ENCODE peak calls at places on chromosomes 11 and 22, in six cellular contexts. One of them, this sample, is unnamed.

GRCh38 chr11:65503606-65503922 is 4.7 kb downstream of the MALAT1 start:
- DNase-seq in H9: no peak
- DNase-seq in IMR-90: peak
- DNase-seq in H1: no peak
- DNase-seq in trophoblast cell: no peak
- DNase-seq in mesenchymal stem cell: no peak
- DNase-seq in this sample: no peak

GRCh38 chr22:35424081-35424480 is 24.1 kb downstream of the MCM5 start:
- DNase-seq in H9: no peak
- DNase-seq in IMR-90: no peak
- DNase-seq in H1: no peak
- DNase-seq in trophoblast cell: no peak
- DNase-seq in mesenchymal stem cell: no peak
- DNase-seq in this sample: no peak

GRCh38 chr11:8671651-8672062 is 10.8 kb downstream of the TRIM66 start:
- DNase-seq in H9: peak
- DNase-seq in IMR-90: peak
- DNase-seq in H1: no peak
- DNase-seq in trophoblast cell: no peak
- DNase-seq in mesenchymal stem cell: no peak
- DNase-seq in this sample: no peak

GRCh38 chr22:29219881-29220670 is 14.4 kb downstream of the EMID1 start:
- DNase-seq in H9: peak
- DNase-seq in IMR-90: no peak
- DNase-seq in H1: no peak
- DNase-seq in trophoblast cell: no peak
- DNase-seq in mesenchymal stem cell: no peak
- DNase-seq in this sample: no peak

GRCh38 chr11:22317656-22318055 is 20.5 kb upstream of the SLC17A6 start:
- DNase-seq in H9: no peak
- DNase-seq in IMR-90: no peak
- DNase-seq in H1: no peak
- DNase-seq in trophoblast cell: no peak
- DNase-seq in mesenchymal stem cell: no peak
- DNase-seq in this sample: no peak

GRCh38 chr11:121420398-121420797 is 31.7 kb upstream of the SORL1 start:
- DNase-seq in H9: no peak
- DNase-seq in IMR-90: no peak
- DNase-seq in H1: no peak
- DNase-seq in trophoblast cell: no peak
- DNase-seq in mesenchymal stem cell: no peak
- DNase-seq in this sample: no peak

GRCh38 chr22:38032681-38033521 is 24.3 kb upstream of the PICK1 start:
- DNase-seq in H9: no peak
- DNase-seq in IMR-90: peak
- DNase-seq in H1: no peak
- DNase-seq in trophoblast cell: peak
- DNase-seq in mesenchymal stem cell: peak
- DNase-seq in this sample: no peak

GRCh38 chr11:119520966-119521365 is 98.0 kb upstream of the THY1 start:
- DNase-seq in H9: no peak
- DNase-seq in IMR-90: no peak
- DNase-seq in H1: no peak
- DNase-seq in trophoblast cell: no peak
- DNase-seq in mesenchymal stem cell: no peak
- DNase-seq in this sample: no peak

GRCh38 chr11:13831707-13832106 is 130.8 kb upstream of the SPON1 start:
- DNase-seq in H9: no peak
- DNase-seq in IMR-90: no peak
- DNase-seq in H1: no peak
- DNase-seq in trophoblast cell: no peak
- DNase-seq in mesenchymal stem cell: no peak
- DNase-seq in this sample: no peak

GRCh38 chr11:72989727-72990126 is 152.4 kb downstream of the FCHSD2 start:
- DNase-seq in H9: no peak
- DNase-seq in IMR-90: peak
- DNase-seq in H1: no peak
- DNase-seq in trophoblast cell: no peak
- DNase-seq in mesenchymal stem cell: peak
- DNase-seq in this sample: no peak

GRCh38 chr22:17607891-17608521 is 20.5 kb downstream of the ATP6V1E1 start:
- DNase-seq in H9: no peak
- DNase-seq in IMR-90: peak
- DNase-seq in H1: no peak
- DNase-seq in trophoblast cell: peak
- DNase-seq in mesenchymal stem cell: no peak
- DNase-seq in this sample: no peak

GRCh38 chr11:65366340-65366773 is 11.8 kb downstream of the TIGD3 start:
- DNase-seq in H9: peak
- DNase-seq in IMR-90: peak
- DNase-seq in H1: no peak
- DNase-seq in trophoblast cell: peak
- DNase-seq in mesenchymal stem cell: peak
- DNase-seq in this sample: peak

GRCh38 chr22:27416553-27417427 is 384.8 kb downstream of the MN1 start:
- DNase-seq in H9: peak
- DNase-seq in IMR-90: peak
- DNase-seq in H1: peak
- DNase-seq in trophoblast cell: no peak
- DNase-seq in mesenchymal stem cell: peak
- DNase-seq in this sample: no peak

GRCh38 chr11:119093951-119094815 is 7.5 kb downstream of the DPAGT1 start:
- DNase-seq in H9: no peak
- DNase-seq in IMR-90: peak
- DNase-seq in H1: peak
- DNase-seq in trophoblast cell: peak
- DNase-seq in mesenchymal stem cell: peak
- DNase-seq in this sample: no peak

GRCh38 chr11:86608251-86608799 is 64.1 kb downstream of the ME3 start:
- DNase-seq in H9: peak
- DNase-seq in IMR-90: peak
- DNase-seq in H1: peak
- DNase-seq in trophoblast cell: peak
- DNase-seq in mesenchymal stem cell: peak
- DNase-seq in this sample: no peak

GRCh38 chr11:31870609-31871309 is 59.6 kb upstream of the PAX6 start:
- DNase-seq in H9: peak
- DNase-seq in IMR-90: peak
- DNase-seq in H1: peak
- DNase-seq in trophoblast cell: peak
- DNase-seq in mesenchymal stem cell: peak
- DNase-seq in this sample: peak

GRCh38 chr11:124760205-124760652 is 1.9 kb downstream of the ESAM start:
- DNase-seq in H9: peak
- DNase-seq in IMR-90: no peak
- DNase-seq in H1: peak
- DNase-seq in trophoblast cell: peak
- DNase-seq in mesenchymal stem cell: peak
- DNase-seq in this sample: no peak

GRCh38 chr11:83008581-83008923 is 63.1 kb downstream of the RAB30 start:
- DNase-seq in H9: no peak
- DNase-seq in IMR-90: peak
- DNase-seq in H1: no peak
- DNase-seq in trophoblast cell: peak
- DNase-seq in mesenchymal stem cell: peak
- DNase-seq in this sample: no peak

GRCh38 chr11:44319552-44320288 is 9.8 kb upstream of the ALX4 start:
- DNase-seq in H9: peak
- DNase-seq in IMR-90: no peak
- DNase-seq in H1: peak
- DNase-seq in trophoblast cell: no peak
- DNase-seq in mesenchymal stem cell: no peak
- DNase-seq in this sample: no peak

GRCh38 chr22:24112188-24112587 is 69.1 kb upstream of the SUSD2 start:
- DNase-seq in H9: no peak
- DNase-seq in IMR-90: peak
- DNase-seq in H1: no peak
- DNase-seq in trophoblast cell: peak
- DNase-seq in mesenchymal stem cell: no peak
- DNase-seq in this sample: no peak

GRCh38 chr22:44658371-44658953 is 43.5 kb upstream of the PRR5 start:
- DNase-seq in H9: peak
- DNase-seq in IMR-90: peak
- DNase-seq in H1: no peak
- DNase-seq in trophoblast cell: no peak
- DNase-seq in mesenchymal stem cell: no peak
- DNase-seq in this sample: no peak

GRCh38 chr11:118791015-118791960 is at the start of gene DDX6:
- DNase-seq in H9: peak
- DNase-seq in IMR-90: peak
- DNase-seq in H1: peak
- DNase-seq in trophoblast cell: peak
- DNase-seq in mesenchymal stem cell: peak
- DNase-seq in this sample: peak

GRCh38 chr22:21674611-21675010 is 8.8 kb downstream of the PPIL2 start:
- DNase-seq in H9: no peak
- DNase-seq in IMR-90: no peak
- DNase-seq in H1: no peak
- DNase-seq in trophoblast cell: no peak
- DNase-seq in mesenchymal stem cell: no peak
- DNase-seq in this sample: no peak

GRCh38 chr22:42473484-42474193 is 41.4 kb upstream of the NFAM1 start:
- DNase-seq in H9: no peak
- DNase-seq in IMR-90: peak
- DNase-seq in H1: no peak
- DNase-seq in trophoblast cell: peak
- DNase-seq in mesenchymal stem cell: peak
- DNase-seq in this sample: peak

GRCh38 chr11:36354221-36355003 is 58.3 kb downstream of the PRR5L start:
- DNase-seq in H9: no peak
- DNase-seq in IMR-90: peak
- DNase-seq in H1: no peak
- DNase-seq in trophoblast cell: peak
- DNase-seq in mesenchymal stem cell: peak
- DNase-seq in this sample: no peak

GRCh38 chr22:45918455-45919370 is 58.2 kb downstream of the WNT7B start:
- DNase-seq in H9: no peak
- DNase-seq in IMR-90: no peak
- DNase-seq in H1: no peak
- DNase-seq in trophoblast cell: no peak
- DNase-seq in mesenchymal stem cell: no peak
- DNase-seq in this sample: no peak

GRCh38 chr22:39927544-39927943 is 26.7 kb downstream of the GRAP2 start:
- DNase-seq in H9: peak
- DNase-seq in IMR-90: no peak
- DNase-seq in H1: peak
- DNase-seq in trophoblast cell: no peak
- DNase-seq in mesenchymal stem cell: no peak
- DNase-seq in this sample: no peak

DNA sequence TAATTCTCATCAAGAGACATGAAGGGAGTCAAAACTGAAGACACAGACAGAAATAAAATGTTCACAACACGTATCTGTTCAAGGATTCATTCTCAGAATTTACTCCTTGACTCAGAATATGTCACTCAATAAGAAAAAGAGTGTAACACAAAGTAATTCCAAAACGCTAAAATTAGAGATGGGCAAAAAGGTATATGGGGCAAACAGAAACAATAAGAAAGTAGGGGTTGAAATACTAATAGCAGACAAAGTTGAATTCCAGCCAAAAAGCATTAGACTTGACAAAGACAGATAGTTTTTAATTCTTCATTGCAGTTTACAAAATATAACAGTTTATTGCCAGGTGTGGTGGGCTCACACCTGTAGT is 26.7 kb downstream of the GNB1L start:
- DNase-seq in H9: no peak
- DNase-seq in IMR-90: no peak
- DNase-seq in H1: no peak
- DNase-seq in trophoblast cell: no peak
- DNase-seq in mesenchymal stem cell: no peak
- DNase-seq in this sample: no peak
- H4K91ac ChIP-seq in H9: no peak
- H4K91ac ChIP-seq in IMR-90: no peak
- H4K91ac ChIP-seq in H1: no peak
- H4K91ac ChIP-seq in trophoblast cell: no peak
- H4K91ac ChIP-seq in mesenchymal stem cell: no peak
- H4K91ac ChIP-seq in this sample: no peak

GRCh38 chr11:15563054-15563453 is 448.3 kb downstream of the INSC start:
- DNase-seq in H9: no peak
- DNase-seq in IMR-90: no peak
- DNase-seq in H1: no peak
- DNase-seq in trophoblast cell: no peak
- DNase-seq in mesenchymal stem cell: no peak
- DNase-seq in this sample: no peak

GRCh38 chr11:15562230-15562629 is 447.5 kb downstream of the INSC start:
- DNase-seq in H9: no peak
- DNase-seq in IMR-90: no peak
- DNase-seq in H1: no peak
- DNase-seq in trophoblast cell: no peak
- DNase-seq in mesenchymal stem cell: no peak
- DNase-seq in this sample: no peak

GRCh38 chr11:15560689-15561467 is 446.2 kb downstream of the INSC start:
- DNase-seq in H9: no peak
- DNase-seq in IMR-90: no peak
- DNase-seq in H1: no peak
- DNase-seq in trophoblast cell: no peak
- DNase-seq in mesenchymal stem cell: no peak
- DNase-seq in this sample: no peak

GRCh38 chr11:15558513-15559181 is 443.9 kb downstream of the INSC start:
- DNase-seq in H9: no peak
- DNase-seq in IMR-90: no peak
- DNase-seq in H1: no peak
- DNase-seq in trophoblast cell: no peak
- DNase-seq in mesenchymal stem cell: no peak
- DNase-seq in this sample: no peak

GRCh38 chr11:15557831-15558230 is 443.1 kb downstream of the INSC start:
- DNase-seq in H9: no peak
- DNase-seq in IMR-90: no peak
- DNase-seq in H1: no peak
- DNase-seq in trophoblast cell: no peak
- DNase-seq in mesenchymal stem cell: no peak
- DNase-seq in this sample: no peak
- H4K91ac ChIP-seq in H9: no peak
- H4K91ac ChIP-seq in IMR-90: no peak
- H4K91ac ChIP-seq in H1: peak
- H4K91ac ChIP-seq in trophoblast cell: no peak
- H4K91ac ChIP-seq in mesenchymal stem cell: no peak
- H4K91ac ChIP-seq in this sample: no peak

DNA sequence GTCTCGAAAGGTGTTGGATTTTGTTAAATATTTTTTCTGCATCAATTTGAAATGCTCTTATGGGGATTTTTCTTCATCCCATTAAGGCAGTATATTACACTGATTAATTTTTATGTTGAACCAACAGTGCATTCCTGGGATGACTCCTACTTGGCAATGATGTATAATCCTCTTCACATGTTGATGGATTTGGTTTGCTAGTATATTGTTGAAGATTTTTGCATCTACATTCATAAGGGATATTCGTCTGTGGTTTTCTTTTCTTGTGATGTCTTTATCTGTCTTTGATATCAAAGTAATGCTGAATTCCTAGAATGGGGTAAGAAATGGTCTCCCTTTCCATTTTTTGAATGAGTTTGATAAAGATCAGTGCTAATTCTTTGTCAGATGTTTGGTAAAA is 18.7 kb upstream of the SLC35C1 start:
- DNase-seq in H9: no peak
- DNase-seq in IMR-90: no peak
- DNase-seq in H1: no peak
- DNase-seq in trophoblast cell: no peak
- DNase-seq in mesenchymal stem cell: no peak
- DNase-seq in this sample: no peak
- H4K91ac ChIP-seq in H9: no peak
- H4K91ac ChIP-seq in IMR-90: no peak
- H4K91ac ChIP-seq in H1: no peak
- H4K91ac ChIP-seq in trophoblast cell: no peak
- H4K91ac ChIP-seq in mesenchymal stem cell: no peak
- H4K91ac ChIP-seq in this sample: no peak

GRCh38 chr11:75716659-75717058 is 979 bp upstream of the MOGAT2 start:
- DNase-seq in H9: no peak
- DNase-seq in IMR-90: no peak
- DNase-seq in H1: no peak
- DNase-seq in trophoblast cell: no peak
- DNase-seq in mesenchymal stem cell: no peak
- DNase-seq in this sample: no peak
- H4K91ac ChIP-seq in H9: no peak
- H4K91ac ChIP-seq in IMR-90: no peak
- H4K91ac ChIP-seq in H1: no peak
- H4K91ac ChIP-seq in trophoblast cell: no peak
- H4K91ac ChIP-seq in mesenchymal stem cell: no peak
- H4K91ac ChIP-seq in this sample: no peak

This sample was measured in neuronal stem cell.